ENCODE peak calls at places on chromosomes 3 and 15, in six cellular contexts. J is MM.1S, O is stomach, X is astrocyte, Z is heart left ventricle, P is upper lobe of right lung. L is an unnamed sample.

GRCh38 chr3:126816956-126817777 is 113.1 kb downstream of the CHCHD6 start:
- DNase-seq in J (peak; percentile 48), O (no peak), X (no peak), Z (no peak), P (no peak), L (peak; percentile 35)

GRCh38 chr15:68335251-68335650 is 57.7 kb downstream of the FEM1B start:
- DNase-seq in J (no peak), O (no peak), X (peak; percentile 14), Z (no peak), P (no peak), L (no peak)

GRCh38 chr15:68560501-68561113 is 18.2 kb upstream of the CORO2B start:
- DNase-seq in J (no peak), O (no peak), X (no peak), Z (no peak), P (peak; percentile 31), L (no peak)

GRCh38 chr15:41790756-41791546 is 16.7 kb downstream of the MAPKBP1 start:
- DNase-seq in J (no peak), O (no peak), X (peak; percentile 83), Z (peak; percentile 30), P (no peak), L (peak; percentile 78)

GRCh38 chr15:79168922-79169322 is 78.3 kb upstream of the RASGRF1 start:
- DNase-seq in J (no peak), O (no peak), X (peak; percentile 2), Z (peak; percentile 34), P (no peak), L (peak; percentile 64)

GRCh38 chr15:25811481-25811906 is 51.6 kb downstream of the ATP10A start:
- DNase-seq in J (peak; percentile 9), O (no peak), X (no peak), Z (no peak), P (no peak), L (no peak)

GRCh38 chr3:160665784-160666526 is 11.0 kb upstream of the ARL14 start:
- DNase-seq in J (peak; percentile 76), O (no peak), X (peak; percentile 96), Z (no peak), P (no peak), L (peak; percentile 80)

GRCh38 chr3:82087958-82088357 is 326.5 kb upstream of the GBE1 start:
- DNase-seq in J (no peak), O (no peak), X (peak; percentile 87), Z (no peak), P (no peak), L (peak; percentile 81)

GRCh38 chr3:45907769-45908705 is 21.7 kb downstream of the CCR9 start:
- DNase-seq in J (no peak), O (no peak), X (peak; percentile 50), Z (no peak), P (no peak), L (peak; percentile 42)

GRCh38 chr3:197366301-197367044 is 68.1 kb upstream of the DLG1 start:
- DNase-seq in J (no peak), O (no peak), X (peak; percentile 68), Z (no peak), P (no peak), L (no peak)

GRCh38 chr3:21390136-21390535 is 360.9 kb downstream of the ZNF385D start:
- DNase-seq in J (no peak), O (no peak), X (peak; percentile 98), Z (no peak), P (no peak), L (peak; percentile 25)

GRCh38 chr3:49173116-49173791 is 1.9 kb downstream of the KLHDC8B start:
- DNase-seq in J (no peak), O (peak; percentile 27), X (no peak), Z (peak; percentile 88), P (no peak), L (peak; percentile 48)

GRCh38 chr15:44215594-44215993 is 20.5 kb upstream of the FRMD5 start:
- DNase-seq in J (no peak), O (no peak), X (peak; percentile 97), Z (no peak), P (no peak), L (peak; percentile 86)

GRCh38 chr15:73555080-73555479 is 78.1 kb downstream of the NPTN start:
- DNase-seq in J (no peak), O (no peak), X (no peak), Z (no peak), P (no peak), L (no peak)

GRCh38 chr15:25183581-25184330 is 229.0 kb downstream of the SNRPN start:
- DNase-seq in J (no peak), O (no peak), X (no peak), Z (peak; percentile 14), P (peak; percentile 40), L (no peak)

GRCh38 chr15:43225201-43225949 is 4.6 kb upstream of the EPB42 start:
- DNase-seq in J (peak; percentile 80), O (no peak), X (peak; percentile 44), Z (no peak), P (no peak), L (peak; percentile 76)

GRCh38 chr15:40310001-40310959 is 2.5 kb upstream of the PLCB2 start:
- DNase-seq in J (peak; percentile 12), O (peak; percentile 59), X (no peak), Z (peak; percentile 68), P (peak; percentile 80), L (peak; percentile 59)

GRCh38 chr3:51946796-51947195 is 4.6 kb downstream of the PARP3 start:
- DNase-seq in J (no peak), O (no peak), X (no peak), Z (no peak), P (peak; percentile 48), L (no peak)

GRCh38 chr3:71578045-71578730 is 5.3 kb downstream of the FOXP1 start:
- DNase-seq in J (no peak), O (no peak), X (peak; percentile 41), Z (no peak), P (no peak), L (no peak)

GRCh38 chr3:177278016-177278415 is 80.7 kb upstream of the TBL1XR1 start:
- DNase-seq in J (no peak), O (no peak), X (no peak), Z (no peak), P (no peak), L (no peak)

GRCh38 chr3:25429441-25429907 is 1.4 kb downstream of the RARB start:
- DNase-seq in J (no peak), O (peak; percentile 31), X (no peak), Z (no peak), P (no peak), L (no peak)
- H3K4me3 ChIP-seq in J (no peak overlapping the region), O (peak overlapping the region; percentile 58), X (peak overlapping the region; percentile 94), Z (peak overlapping the region; percentile 58), P (peak overlapping the region; percentile 60), L (peak overlapping the region; percentile 70)

DNA sequence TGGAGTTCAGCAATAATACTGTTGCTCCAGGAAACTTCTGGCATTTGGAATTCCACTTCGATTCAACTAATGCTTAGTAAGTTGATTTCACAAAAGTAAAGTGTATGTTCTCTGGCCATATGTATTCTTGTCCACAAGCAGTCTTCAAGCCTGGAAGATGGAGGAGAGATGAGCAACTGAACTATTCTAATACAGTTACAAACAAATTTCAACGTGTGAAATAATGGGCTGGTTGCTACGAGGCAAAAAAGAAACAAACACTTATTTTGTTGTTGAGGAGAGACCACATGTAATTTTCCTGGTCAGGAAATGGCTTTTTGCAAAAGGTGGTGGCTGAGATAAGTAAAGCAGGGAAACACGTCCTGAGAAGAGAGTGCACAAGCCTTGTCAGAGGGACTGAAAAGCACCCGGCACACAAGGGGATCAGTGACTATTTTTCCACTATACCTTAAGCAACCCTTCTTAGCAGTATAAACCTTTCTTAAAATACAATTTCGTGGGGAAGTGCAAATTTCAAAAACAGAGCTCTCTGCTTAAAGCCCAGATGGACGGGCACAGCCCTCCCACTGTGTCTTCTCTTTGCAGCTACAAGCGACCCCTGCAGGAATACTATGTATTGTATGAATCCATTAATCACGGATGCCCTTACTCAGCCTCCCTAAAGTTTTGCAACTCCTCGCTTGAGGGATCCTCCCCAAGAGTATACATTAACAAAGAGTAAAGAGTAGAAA is 253.9 kb downstream of the IL5RA start:
- DNase-seq in J (no peak), O (no peak), X (no peak), Z (no peak), P (no peak), L (no peak)
- TF ChIP-seq CTCF in J (no peak), O (no peak), X (no peak), Z (no peak), P (no peak), L (no peak)

GRCh38 chr15:60534546-60534945 is 55.6 kb upstream of the ICE2 start:
- DNase-seq in J (no peak), O (no peak), X (no peak), Z (no peak), P (no peak), L (no peak)

GRCh38 chr15:60535743-60536142 is 56.8 kb upstream of the ICE2 start:
- DNase-seq in J (no peak), O (no peak), X (no peak), Z (no peak), P (no peak), L (no peak)

GRCh38 chr15:60535265-60535664 is 56.3 kb upstream of the ICE2 start:
- DNase-seq in J (no peak), O (no peak), X (no peak), Z (no peak), P (no peak), L (no peak)

GRCh38 chr15:60536951-60537350 is 58.0 kb upstream of the ICE2 start:
- DNase-seq in J (no peak), O (no peak), X (no peak), Z (no peak), P (no peak), L (no peak)

DNA sequence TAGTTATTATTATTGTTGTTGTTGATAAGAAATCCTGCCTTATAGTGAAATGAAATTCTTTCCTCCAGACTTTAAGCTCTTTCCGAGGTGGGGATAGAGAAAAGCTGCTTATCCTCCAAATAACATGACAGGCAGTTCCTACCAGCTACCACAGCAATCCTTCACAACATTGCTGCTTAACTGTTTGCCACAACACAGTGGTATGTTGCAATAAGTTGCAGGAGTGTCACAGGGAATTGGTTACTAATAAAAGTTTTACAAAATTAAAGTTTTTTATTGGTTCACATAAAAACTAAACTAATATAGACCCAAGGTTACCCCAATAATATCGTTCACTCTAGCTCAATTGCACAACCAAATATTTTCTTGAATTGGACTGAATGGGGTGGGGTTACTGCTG is 57.4 kb upstream of the ICE2 start:
- DNase-seq in J (no peak), O (no peak), X (no peak), Z (no peak), P (no peak), L (no peak)
- H3K4me3 ChIP-seq in J (no peak overlapping the region), O (no peak overlapping the region), X (no peak overlapping the region), Z (no peak overlapping the region), P (no peak overlapping the region), L (no peak overlapping the region)

DNA sequence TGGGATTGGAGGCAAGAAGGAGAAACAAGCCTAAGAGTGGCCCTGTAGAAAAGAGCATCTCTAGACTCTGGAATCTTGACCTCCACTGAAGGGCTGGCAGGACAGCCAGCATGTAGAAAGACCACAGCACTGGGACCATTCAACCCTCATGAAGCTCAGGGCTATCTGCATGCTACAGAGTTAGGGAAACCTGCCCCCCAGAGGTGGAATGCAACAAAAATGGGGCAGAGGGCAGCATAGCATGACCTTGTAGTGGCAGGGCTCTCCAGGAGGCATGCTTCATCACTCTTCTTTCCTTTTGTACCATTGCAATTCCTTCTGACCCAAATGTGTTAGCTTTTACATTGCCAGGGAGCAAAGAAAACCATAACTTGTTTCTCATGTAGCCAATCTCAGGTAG is 445.4 kb downstream of the EPHB1 start:
- DNase-seq in J (no peak), O (no peak), X (no peak), Z (no peak), P (no peak), L (no peak)
- TF ChIP-seq CTCF in J (no peak), O (no peak), X (no peak), Z (no peak), P (no peak), L (no peak)

L was measured in fibroblast of pulmonary artery.